ENCODE peak calls at places on chromosome 16, in seven cellular contexts. M, U, T, Q, P, R and I are unnamed samples.

GRCh38 chr16:89143201-89143741 is 28.3 kb upstream of the CDH15 start:
- DNase-seq in M (no peak), U (no peak), T (no peak), Q (no peak), P (no peak), R (no peak), I (no peak)

GRCh38 chr16:352547-353403 is at the start of gene AXIN1:
- DNase-seq in M (peak), U (peak), T (peak), Q (peak), P (peak), R (peak), I (peak)

GRCh38 chr16:87213536-87213935 is 103.7 kb downstream of the C16orf95 start:
- DNase-seq in M (no peak), U (no peak), T (no peak), Q (no peak), P (no peak), R (no peak), I (no peak)

GRCh38 chr16:85521737-85522042 is 91.4 kb upstream of the GSE1 start:
- DNase-seq in M (no peak), U (no peak), T (no peak), Q (no peak), P (no peak), R (no peak), I (no peak)

GRCh38 chr16:24139282-24139681 is 116.9 kb upstream of the CACNG3 start:
- DNase-seq in M (no peak), U (no peak), T (no peak), Q (no peak), P (no peak), R (no peak), I (no peak)

GRCh38 chr16:2481676-2482075 is 6.7 kb downstream of the TBC1D24 start:
- DNase-seq in M (no peak), U (no peak), T (no peak), Q (no peak), P (no peak), R (no peak), I (no peak)

GRCh38 chr16:18833707-18834505 is 32.6 kb upstream of the ARL6IP1 start:
- DNase-seq in M (no peak), U (no peak), T (no peak), Q (no peak), P (no peak), R (no peak), I (no peak)

GRCh38 chr16:80263848-80264694 is 276.7 kb upstream of the DYNLRB2 start:
- DNase-seq in M (no peak), U (no peak), T (no peak), Q (no peak), P (no peak), R (no peak), I (no peak)

GRCh38 chr16:46947900-46948547 is 25.4 kb downstream of the DNAJA2 start:
- DNase-seq in M (no peak), U (peak), T (peak), Q (no peak), P (peak), R (no peak), I (peak)

GRCh38 chr16:84318091-84318975 is 23.7 kb downstream of the WFDC1 start:
- DNase-seq in M (no peak), U (no peak), T (no peak), Q (no peak), P (no peak), R (no peak), I (no peak)

GRCh38 chr16:12590963-12591362 is 212.7 kb downstream of the CPPED1 start:
- DNase-seq in M (no peak), U (no peak), T (no peak), Q (no peak), P (no peak), R (no peak), I (no peak)